ENCODE peak calls at places on chromosomes 5 and 9, in five cellular contexts. G is stimulated activated CD4-positive, alpha-beta T cell treated with anti-CD3 and anti-CD28 coated beads, Interleukin-2, amount 100 ng/mL, for 48 hours; X is NCI-H2029; J is T-helper 9 cell; F is gastrocnemius medialis. W is an unnamed sample.

GRCh38 chr9:112556497-112557085 is 70.0 kb downstream of the KIAA1958 start:
- DNase-seq in X (no peak), J (no peak), F (no peak), G (no peak), W (no peak)

GRCh38 chr9:94643746-94644145 is 4.4 kb upstream of the FBP1 start:
- DNase-seq in X (no peak), J (no peak), F (no peak), G (no peak), W (no peak)

GRCh38 chr5:9835121-9835770 is 205.1 kb upstream of the TAS2R1 start:
- DNase-seq in J (no peak), F (no peak), G (no peak), X (no peak), W (no peak)

GRCh38 chr5:180648658-180649296 is 623 bp downstream of the FLT4 start:
- DNase-seq in X (no peak), J (no peak), F (no peak), G (no peak), W (no peak)

GRCh38 chr9:95341262-95342011 is 23.9 kb upstream of the FANCC start:
- DNase-seq in F (no peak), G (no peak), J (no peak), X (no peak), W (no peak)

GRCh38 chr5:172920447-172920849 is 38.8 kb upstream of the RPL26L1 start:
- DNase-seq in F (peak; percentile 65), G (no peak), X (no peak), J (no peak), W (no peak)

GRCh38 chr9:88984543-88984883 is 6.8 kb upstream of the S1PR3 start:
- DNase-seq in J (no peak), F (no peak), X (no peak), G (no peak), W (no peak)

GRCh38 chr9:21812415-21812814 is 10.0 kb downstream of the MTAP start:
- DNase-seq in G (no peak), X (no peak), J (no peak), F (no peak), W (no peak)

GRCh38 chr5:61924251-61924650 is 381.8 kb upstream of the KIF2A start:
- DNase-seq in F (no peak), G (no peak), X (no peak), J (no peak), W (no peak)

W was measured in breast epithelium.